ENCODE peak calls at places on chromosomes 4 and X, in six cellular contexts. O, F, D, R, N and B are unnamed samples. For H3K27me3, the result is how much of the 10 kb centered on the place peaks cover.

GRCh38 chr4:138405934-138406567 is 163.9 kb upstream of the SLC7A11 start:
- DNase-seq in O (no peak), F (peak), D (no peak), R (no peak), N (no peak), B (peak)

GRCh38 chr4:168188754-168189153 is 96.4 kb downstream of the ANXA10 start:
- DNase-seq in O (no peak), F (no peak), D (no peak), R (no peak), N (no peak), B (no peak)

GRCh38 chr4:180081072-180081471 is 2162.1 kb upstream of the TENM3 start:
- DNase-seq in O (no peak), F (no peak), D (no peak), R (no peak), N (no peak), B (no peak)

GRCh38 chr4:103400405-103400804 is 202.3 kb upstream of the CENPE start:
- DNase-seq in O (no peak), F (no peak), D (no peak), R (no peak), N (no peak), B (peak)

GRCh38 chr4:122702939-122703338 is 29.6 kb upstream of the BBS12 start:
- DNase-seq in O (no peak), F (no peak), D (no peak), R (no peak), N (no peak), B (no peak)

GRCh38 chr4:143587703-143588102 is 74.2 kb downstream of the SMARCA5 start:
- DNase-seq in O (no peak), F (no peak), D (no peak), R (no peak), N (peak), B (no peak)

GRCh38 chr4:6857009-6857882 is 52.4 kb upstream of the TBC1D14 start:
- DNase-seq in O (no peak), F (no peak), D (no peak), R (no peak), N (no peak), B (no peak)

GRCh38 chrX:127207326-127207725 is 387.8 kb downstream of the PRR32 start:
- DNase-seq in O (no peak), F (no peak), D (no peak), R (no peak), N (no peak), B (no peak)

GRCh38 chr4:186095406-186095805 is 9.1 kb upstream of the FAM149A start:
- DNase-seq in O (no peak), F (no peak), D (peak), R (no peak), N (no peak), B (no peak)

GRCh38 chr4:7059673-7060072 is 8.2 kb downstream of the GRPEL1 start:
- DNase-seq in O (peak), F (no peak), D (no peak), R (no peak), N (no peak), B (no peak)

GRCh38 chr4:76867880-76868655 is 29.9 kb downstream of the SOWAHB start:
- DNase-seq in O (no peak), F (no peak), D (no peak), R (no peak), N (no peak), B (no peak)

GRCh38 chr4:2797188-2797544 is 4.3 kb downstream of the SH3BP2 start:
- DNase-seq in O (peak), F (no peak), D (peak), R (no peak), N (no peak), B (no peak)

GRCh38 chr4:116516711-116517110 is 568.7 kb downstream of the TRAM1L1 start:
- DNase-seq in O (no peak), F (no peak), D (no peak), R (no peak), N (no peak), B (no peak)

GRCh38 chrX:97897998-97898397 is 1014.3 kb downstream of the RPA4 start:
- DNase-seq in O (no peak), F (no peak), D (no peak), R (no peak), N (no peak), B (no peak)

GRCh38 chr4:26039950-26040349 is 125.9 kb downstream of the SMIM20 start:
- DNase-seq in O (peak), F (no peak), D (no peak), R (no peak), N (no peak), B (no peak)

GRCh38 chrX:143536176-143536575 is 18.9 kb upstream of the SPANXN3 start:
- DNase-seq in O (no peak), F (no peak), D (peak), R (no peak), N (no peak), B (no peak)

GRCh38 chr4:78684196-78685079 is 91.7 kb upstream of the BMP2K start:
- DNase-seq in O (no peak), F (no peak), D (no peak), R (no peak), N (no peak), B (no peak)

GRCh38 chr4:133524369-133524768 is 375.3 kb downstream of the PCDH10 start:
- DNase-seq in O (no peak), F (no peak), D (no peak), R (no peak), N (no peak), B (no peak)

GRCh38 chr4:41324861-41325260 is 68.1 kb downstream of the UCHL1 start:
- DNase-seq in O (no peak), F (no peak), D (no peak), R (no peak), N (no peak), B (no peak)

GRCh38 chr4:2303121-2303685 is 41.3 kb upstream of the MXD4 start:
- DNase-seq in O (no peak), F (no peak), D (no peak), R (no peak), N (no peak), B (no peak)

GRCh38 chr4:143270266-143270838 is 66.3 kb upstream of the GAB1 start:
- DNase-seq in O (no peak), F (no peak), D (no peak), R (no peak), N (no peak), B (no peak)

GRCh38 chrX:47644557-47645091 is 5.7 kb downstream of the ELK1 start:
- DNase-seq in O (no peak), F (no peak), D (no peak), R (no peak), N (no peak), B (no peak)

GRCh38 chrX:24969812-24970211 is 46.0 kb downstream of the ARX start:
- DNase-seq in O (no peak), F (no peak), D (no peak), R (no peak), N (no peak), B (no peak)
- H3K27me3 ChIP-seq in O (under half), F (under half), D (under half), R (under half), N (under half), B (under half)

DNA sequence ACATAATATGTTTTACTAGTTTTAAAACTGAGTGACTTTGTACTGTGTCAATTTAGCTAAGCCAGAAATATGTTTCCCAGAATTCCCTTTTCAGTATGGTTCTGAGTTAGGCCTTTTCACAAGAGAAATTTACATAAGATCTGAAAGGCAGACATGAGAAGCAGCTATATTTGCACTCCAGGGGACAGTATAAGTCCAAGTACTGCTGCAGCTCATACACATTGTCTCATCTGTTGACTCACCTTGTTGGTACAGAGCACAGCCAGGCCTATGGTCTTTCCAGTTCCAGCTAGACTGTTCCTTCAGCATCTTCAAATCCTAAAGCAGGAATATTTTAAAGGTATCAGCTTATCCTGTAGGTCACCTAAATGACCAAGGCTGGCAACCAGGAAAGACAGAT is 53.5 kb downstream of the BMP3 start:
- DNase-seq in O (no peak), F (no peak), D (no peak), R (no peak), N (no peak), B (no peak)
- TF ChIP-seq CTCF in O (no peak), F (peak), D (no peak), R (no peak), N (peak), B (peak)

GRCh38 chr4:16123356-16124084 is 39.7 kb upstream of the PROM1 start:
- DNase-seq in O (no peak), F (no peak), D (no peak), R (no peak), N (no peak), B (no peak)
- H3K27me3 ChIP-seq in O (under half), F (under half), D (under half), R (under half), N (under half), B (under half)

DNA sequence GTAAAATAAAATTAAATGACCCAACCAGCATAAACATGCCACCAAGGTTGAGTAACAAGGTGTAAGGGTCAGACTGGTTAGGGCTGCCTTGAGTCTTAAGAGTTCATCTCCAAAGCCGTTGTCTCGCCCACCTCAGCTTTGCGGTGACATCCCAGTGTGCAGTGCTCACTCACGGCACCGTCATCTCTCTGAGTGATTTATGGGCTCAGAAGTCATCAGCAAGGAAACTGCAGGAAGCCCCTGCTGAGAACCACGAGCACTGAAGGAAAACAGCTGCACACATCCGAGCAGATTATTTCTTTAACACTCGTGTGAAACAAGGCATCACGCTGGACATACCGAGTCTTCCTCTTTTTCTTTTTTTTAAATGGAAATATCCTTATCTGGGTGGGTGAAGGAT is 411.1 kb downstream of the TRIML1 start:
- DNase-seq in O (no peak), F (no peak), D (no peak), R (no peak), N (no peak), B (peak)
- TF ChIP-seq CTCF in O (no peak), F (no peak), D (no peak), R (no peak), N (no peak), B (no peak)

DNA sequence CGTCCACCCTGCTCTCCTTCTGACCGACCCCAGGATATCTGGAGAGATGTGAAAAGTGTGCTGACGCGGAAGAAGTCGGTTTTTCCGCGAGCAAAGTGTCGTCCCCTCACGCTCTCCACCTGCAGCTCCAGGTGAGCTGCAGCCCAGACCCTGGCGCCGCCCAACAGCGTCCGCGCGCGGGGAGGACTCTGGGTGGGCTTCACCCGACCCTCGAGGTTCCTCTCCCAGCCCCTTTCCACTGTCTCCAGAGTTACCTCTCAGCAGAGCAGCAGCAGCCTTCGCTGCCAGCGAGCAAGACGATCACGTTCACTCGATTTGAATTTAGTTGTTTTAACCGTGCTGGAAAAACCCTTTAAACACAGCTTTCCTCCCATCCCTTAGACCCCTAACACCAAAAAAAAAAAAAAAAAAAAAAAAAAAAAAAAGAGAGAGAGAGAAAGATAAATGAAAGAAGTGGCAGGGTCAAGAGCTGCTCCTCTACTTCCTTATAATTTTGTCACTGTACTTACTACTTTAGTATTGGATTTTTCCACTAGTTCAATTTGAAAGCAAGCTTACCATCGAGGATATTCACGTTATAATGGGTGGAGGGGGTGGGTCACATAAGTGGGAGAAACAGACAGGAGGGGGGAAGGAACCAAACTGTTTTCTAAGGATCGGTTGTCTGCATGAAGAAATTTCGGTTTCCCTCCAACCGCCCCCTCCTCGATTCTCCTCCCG is 776 bp upstream of the NR3C2 start:
- DNase-seq in O (peak), F (no peak), D (no peak), R (no peak), N (no peak), B (no peak)
- H3K27me3 ChIP-seq in O (under half), F (under half), D (under half), R (under half), N (under half), B (under half)

GRCh38 chr4:62070291-62070852 is 870.2 kb downstream of the ADGRL3 start:
- DNase-seq in O (no peak), F (no peak), D (no peak), R (no peak), N (no peak), B (no peak)
- TF ChIP-seq CTCF in O (no peak), F (no peak), D (no peak), R (no peak), N (no peak), B (no peak)

GRCh38 chr4:52611030-52611555 is 48.0 kb downstream of the USP46 start:
- DNase-seq in O (no peak), F (no peak), D (no peak), R (no peak), N (no peak), B (no peak)
- H3K27me3 ChIP-seq in O (under half), F (under half), D (under half), R (under half), N (under half), B (under half)

GRCh38 chrX:125137521-125137920 is 182.2 kb upstream of the TEX13C start:
- DNase-seq in O (no peak), F (no peak), D (no peak), R (no peak), N (no peak), B (no peak)

GRCh38 chrX:125131146-125131545 is 188.5 kb upstream of the TEX13C start:
- DNase-seq in O (no peak), F (no peak), D (no peak), R (no peak), N (no peak), B (no peak)

GRCh38 chrX:125132274-125132673 is 187.4 kb upstream of the TEX13C start:
- DNase-seq in O (no peak), F (no peak), D (no peak), R (no peak), N (no peak), B (no peak)
- TF ChIP-seq CTCF in O (no peak), F (peak), D (peak), R (no peak), N (peak), B (peak)

DNA sequence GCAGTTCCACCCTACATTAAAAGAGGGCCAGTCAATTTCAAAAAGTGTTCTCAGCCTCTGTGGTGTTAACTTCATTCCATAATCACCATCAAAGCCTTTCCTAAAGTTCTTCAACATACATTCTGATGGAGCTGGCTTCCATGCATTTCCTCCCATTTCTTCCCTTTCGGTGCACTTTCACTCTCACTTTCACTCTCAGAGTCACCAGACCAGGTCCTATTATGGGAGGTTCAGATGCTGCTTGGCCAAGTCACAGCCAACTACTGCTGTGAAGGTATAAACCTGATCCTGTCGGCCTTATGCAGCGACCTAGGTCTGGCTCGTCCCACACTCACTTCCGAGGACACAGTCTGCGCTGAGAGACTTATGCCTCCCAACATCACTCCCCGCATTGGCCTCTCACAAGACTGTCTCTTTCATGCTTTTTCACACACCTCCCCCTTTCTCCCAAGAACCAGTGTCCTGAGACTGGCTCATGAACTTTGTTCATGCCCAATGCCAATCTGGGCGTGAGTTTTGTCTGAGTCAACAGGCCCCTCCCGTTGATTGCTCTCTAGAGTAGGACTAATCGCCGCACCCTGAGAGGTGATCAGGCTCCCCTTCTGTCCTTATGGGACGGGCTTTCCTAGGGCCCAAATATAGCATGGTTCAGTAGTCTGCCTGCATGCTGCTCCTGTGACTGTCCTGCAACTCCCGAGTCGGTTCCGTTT is 60.8 kb upstream of the XAGE1B start:
- DNase-seq in O (no peak), F (no peak), D (no peak), R (no peak), N (no peak), B (no peak)
- H3K27me3 ChIP-seq in O (under half), F (under half), D (under half), R (under half), N (under half), B (under half)

GRCh38 chr4:74793757-74794340 is 474 bp downstream of the BTC start:
- DNase-seq in O (peak), F (peak), D (peak), R (peak), N (no peak), B (no peak)
- TF ChIP-seq CTCF in O (no peak), F (peak), D (peak), R (peak), N (peak), B (peak)